ENCODE peak calls at places on chromosomes 7 and 10, in nine cellular contexts. K is cardiac fibroblast; C is CD4-positive, CD25-positive, alpha-beta regulatory T cell; L is fibroblast of the conjunctiva; M is GM23248; H is tibial artery; Y is stimulated activated CD4-positive, alpha-beta T cell treated with anti-CD3 and anti-CD28 coated beads, Interleukin-2, amount 100 ng/mL, for 48 hours; I is MCF 10A; Z is fibroblast of mammary gland. S is an unnamed sample.

GRCh38 chr7:84735021-84735420 is 451.8 kb downstream of the SEMA3D start:
- DNase-seq in L (no peak), Y (no peak), H (no peak), I (no peak), Z (no peak), M (peak), K (no peak), C (no peak), S (no peak)

GRCh38 chr7:4386190-4386589 is 295.9 kb upstream of the FOXK1 start:
- DNase-seq in L (no peak), Z (no peak), M (no peak), K (no peak), Y (no peak), C (no peak), I (no peak), H (no peak), S (no peak)

GRCh38 chr7:95840953-95841950 is 68.9 kb downstream of the DYNC1I1 start:
- DNase-seq in L (no peak), C (no peak), Y (no peak), Z (peak), K (peak), I (peak), H (no peak), M (peak), S (no peak)

GRCh38 chr7:152663101-152663740 is 12.7 kb downstream of the XRCC2 start:
- DNase-seq in C (no peak), Y (no peak), M (no peak), K (peak), I (no peak), L (no peak), H (no peak), Z (no peak), S (no peak)

GRCh38 chr7:15628876-15629275 is 57.6 kb downstream of the MEOX2 start:
- DNase-seq in C (no peak), H (no peak), M (peak), Z (peak), K (no peak), L (no peak), I (no peak), Y (no peak), S (no peak)

GRCh38 chr10:104486803-104487202 is 133.2 kb downstream of the CFAP58 start:
- DNase-seq in M (no peak), I (no peak), Y (no peak), H (no peak), Z (no peak), C (no peak), K (no peak), L (no peak), S (no peak)

GRCh38 chr7:108062250-108063014 is 59.5 kb upstream of the LAMB1 start:
- DNase-seq in H (no peak), C (no peak), L (no peak), I (peak), Z (no peak), M (peak), K (no peak), Y (no peak), S (no peak)

GRCh38 chr7:80288175-80289122 is 153.8 kb downstream of the GNAI1 start:
- DNase-seq in M (peak), Z (peak), H (no peak), C (no peak), I (peak), K (no peak), L (no peak), Y (no peak), S (no peak)

GRCh38 chr7:45697576-45698136 is 123.5 kb downstream of the ADCY1 start:
- DNase-seq in K (no peak), L (no peak), I (no peak), C (no peak), M (peak), Z (peak), H (no peak), Y (no peak), S (no peak)

GRCh38 chr7:75881436-75882095 is 2.7 kb downstream of the RHBDD2 start:
- DNase-seq in Z (no peak), M (no peak), C (no peak), K (peak), I (no peak), H (no peak), Y (no peak), L (no peak), S (no peak)

GRCh38 chr10:31875608-31876007 is 53.0 kb downstream of the ARHGAP12 start:
- DNase-seq in L (no peak), Z (no peak), M (no peak), Y (no peak), K (no peak), I (no peak), C (no peak), H (no peak), S (no peak)

GRCh38 chr7:142807855-142808460 is 37.2 kb downstream of the PRSS2 start:
- DNase-seq in K (no peak), L (no peak), Y (no peak), M (peak), I (no peak), H (no peak), C (peak), Z (peak), S (no peak)

GRCh38 chr10:72274213-72274729 is 547 bp downstream of the DDIT4 start:
- DNase-seq in C (no peak), L (no peak), Z (no peak), K (no peak), M (no peak), H (no peak), I (peak), Y (no peak), S (no peak)